ENCODE peak calls at places on chromosomes 11 and 22, in five cellular contexts. One of them, this sample, is unnamed.
A peak's percentile ranks its signal among the peaks of the same experiment; 100 is the strongest.

GRCh38 chr22:28246392-28246791 is 327.3 kb upstream of the PITPNB start:
- DNase-seq in HCT116: no peak
- DNase-seq in tibial nerve: no peak
- DNase-seq in PC-3: no peak
- DNase-seq in body of pancreas: no peak
- DNase-seq in this sample: no peak

GRCh38 chr11:113855803-113856202 is 19.6 kb downstream of the USP28 start:
- DNase-seq in HCT116: no peak
- DNase-seq in tibial nerve: no peak
- DNase-seq in PC-3: no peak
- DNase-seq in body of pancreas: no peak
- DNase-seq in this sample: no peak

GRCh38 chr22:23215294-23216204 is 35.2 kb downstream of the BCR start:
- DNase-seq in HCT116: no peak
- DNase-seq in tibial nerve: no peak
- DNase-seq in PC-3: peak; percentile 46
- DNase-seq in body of pancreas: peak; percentile 57
- DNase-seq in this sample: no peak

GRCh38 chr11:68259122-68259959 is 12.4 kb downstream of the C11orf24 start:
- DNase-seq in HCT116: no peak
- DNase-seq in tibial nerve: no peak
- DNase-seq in PC-3: no peak
- DNase-seq in body of pancreas: no peak
- DNase-seq in this sample: no peak

GRCh38 chr11:12693485-12694181 is 19.4 kb downstream of the TEAD1 start:
- DNase-seq in HCT116: peak; percentile 96
- DNase-seq in tibial nerve: peak; percentile 59
- DNase-seq in PC-3: peak; percentile 96
- DNase-seq in body of pancreas: peak; percentile 38
- DNase-seq in this sample: peak; percentile 33

GRCh38 chr22:39207141-39208012 is 37.4 kb downstream of the PDGFB start:
- DNase-seq in HCT116: no peak
- DNase-seq in tibial nerve: no peak
- DNase-seq in PC-3: peak; percentile 31
- DNase-seq in body of pancreas: peak; percentile 83
- DNase-seq in this sample: no peak

GRCh38 chr22:29245626-29246385 is 22.0 kb downstream of the RHBDD3 start:
- DNase-seq in HCT116: peak; percentile 34
- DNase-seq in tibial nerve: peak; percentile 74
- DNase-seq in PC-3: peak; percentile 68
- DNase-seq in body of pancreas: peak; percentile 77
- DNase-seq in this sample: peak; percentile 66

GRCh38 chr11:7098235-7098832 is 9.5 kb downstream of the RBMXL2 start:
- DNase-seq in HCT116: peak; percentile 50
- DNase-seq in tibial nerve: peak; percentile 8
- DNase-seq in PC-3: peak; percentile 72
- DNase-seq in body of pancreas: no peak
- DNase-seq in this sample: no peak

GRCh38 chr11:57484141-57484710 is 23.9 kb downstream of the RTN4RL2 start:
- DNase-seq in HCT116: no peak
- DNase-seq in tibial nerve: no peak
- DNase-seq in PC-3: no peak
- DNase-seq in body of pancreas: no peak
- DNase-seq in this sample: no peak

GRCh38 chr22:49415219-49415951 is 412.3 kb downstream of the BRD1 start:
- DNase-seq in HCT116: no peak
- DNase-seq in tibial nerve: no peak
- DNase-seq in PC-3: no peak
- DNase-seq in body of pancreas: no peak
- DNase-seq in this sample: no peak

GRCh38 chr11:57161351-57161750 is 20.4 kb upstream of the LRRC55 start:
- DNase-seq in HCT116: no peak
- DNase-seq in tibial nerve: no peak
- DNase-seq in PC-3: no peak
- DNase-seq in body of pancreas: no peak
- DNase-seq in this sample: no peak

GRCh38 chr22:43088979-43089717 is at the start of gene TTLL1:
- DNase-seq in HCT116: peak; percentile 76
- DNase-seq in tibial nerve: peak; percentile 78
- DNase-seq in PC-3: peak; percentile 85
- DNase-seq in body of pancreas: peak; percentile 87
- DNase-seq in this sample: peak; percentile 91

GRCh38 chr11:85694385-85694980 is 8.5 kb upstream of the CCDC89 start:
- DNase-seq in HCT116: peak; percentile 18
- DNase-seq in tibial nerve: no peak
- DNase-seq in PC-3: peak; percentile 87
- DNase-seq in body of pancreas: no peak
- DNase-seq in this sample: no peak

GRCh38 chr11:60782393-60783140 is 2.6 kb upstream of the MS4A10 start:
- DNase-seq in HCT116: no peak
- DNase-seq in tibial nerve: no peak
- DNase-seq in PC-3: no peak
- DNase-seq in body of pancreas: no peak
- DNase-seq in this sample: no peak

GRCh38 chr11:44066732-44067131 is 662 bp downstream of the ACCS start:
- DNase-seq in HCT116: peak; percentile 31
- DNase-seq in tibial nerve: no peak
- DNase-seq in PC-3: peak; percentile 89
- DNase-seq in body of pancreas: peak; percentile 19
- DNase-seq in this sample: no peak

GRCh38 chr22:39727541-39727940 is 157.0 kb downstream of the CACNA1I start:
- DNase-seq in HCT116: no peak
- DNase-seq in tibial nerve: no peak
- DNase-seq in PC-3: peak; percentile 35
- DNase-seq in body of pancreas: no peak
- DNase-seq in this sample: no peak

GRCh38 chr11:70846781-70847400 is 405.5 kb downstream of the SHANK2 start:
- DNase-seq in HCT116: no peak
- DNase-seq in tibial nerve: no peak
- DNase-seq in PC-3: no peak
- DNase-seq in body of pancreas: no peak
- DNase-seq in this sample: no peak

GRCh38 chr22:37538590-37539357 is 19.6 kb upstream of the CARD10 start:
- DNase-seq in HCT116: peak; percentile 91
- DNase-seq in tibial nerve: peak; percentile 89
- DNase-seq in PC-3: peak; percentile 89
- DNase-seq in body of pancreas: peak; percentile 95
- DNase-seq in this sample: peak; percentile 92

GRCh38 chr11:86214710-86215109 is 29.8 kb upstream of the EED start:
- DNase-seq in HCT116: no peak
- DNase-seq in tibial nerve: no peak
- DNase-seq in PC-3: peak; percentile 21
- DNase-seq in body of pancreas: no peak
- DNase-seq in this sample: no peak

DNA sequence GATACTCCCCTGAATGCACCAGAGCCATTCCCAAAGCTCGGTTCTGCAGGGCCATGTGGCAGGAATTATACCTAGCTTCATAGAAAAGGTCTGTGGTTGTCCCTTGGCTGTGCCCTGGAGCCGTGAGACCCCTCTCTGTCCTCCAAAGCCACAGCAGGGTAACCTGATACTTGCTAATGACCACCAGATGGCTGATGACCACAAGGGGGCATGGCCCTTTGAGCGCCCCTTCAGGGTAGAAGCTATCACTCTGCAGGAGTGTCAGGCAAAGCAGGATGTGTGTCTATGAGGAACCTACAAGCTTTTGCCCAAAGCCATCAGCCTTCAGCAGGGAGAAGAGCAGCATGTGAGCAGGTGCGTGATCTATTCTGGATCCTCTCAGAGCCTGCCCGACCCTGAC is 95.3 kb downstream of the NTM start:
- DNase-seq in HCT116: no peak
- DNase-seq in tibial nerve: no peak
- DNase-seq in PC-3: no peak
- DNase-seq in body of pancreas: no peak
- DNase-seq in this sample: no peak
- TF ChIP-seq CTCF in HCT116: no peak
- TF ChIP-seq CTCF in tibial nerve: no peak
- TF ChIP-seq CTCF in PC-3: no peak
- TF ChIP-seq CTCF in body of pancreas: no peak
- TF ChIP-seq CTCF in this sample: no peak

DNA sequence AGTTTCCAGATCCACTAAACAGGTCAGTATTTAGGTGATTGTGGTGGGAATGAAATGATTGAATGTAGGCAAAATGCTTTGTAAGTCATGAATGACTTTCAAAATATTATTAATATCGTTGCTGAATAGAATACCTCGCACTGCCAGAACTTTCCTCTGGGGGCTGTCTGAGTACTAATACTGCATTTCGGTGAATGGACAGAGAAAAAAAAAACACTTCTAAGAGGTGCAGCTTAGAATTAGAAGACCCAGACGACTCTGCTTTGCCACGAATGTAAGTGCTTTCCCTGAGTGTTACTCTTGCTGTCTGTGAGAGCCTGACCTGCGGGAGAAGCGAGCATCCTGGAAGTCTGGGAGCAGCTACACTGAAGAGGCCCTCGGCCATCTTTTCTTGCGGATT is 95.0 kb downstream of the SCN3B start:
- DNase-seq in HCT116: no peak
- DNase-seq in tibial nerve: no peak
- DNase-seq in PC-3: no peak
- DNase-seq in body of pancreas: no peak
- DNase-seq in this sample: no peak
- H3K27ac ChIP-seq in HCT116: no peak overlapping the region
- H3K27ac ChIP-seq in tibial nerve: peak overlapping the region; percentile 43
- H3K27ac ChIP-seq in PC-3: no peak overlapping the region
- H3K27ac ChIP-seq in body of pancreas: no peak overlapping the region
- H3K27ac ChIP-seq in this sample: peak overlapping the region; percentile 75

DNA sequence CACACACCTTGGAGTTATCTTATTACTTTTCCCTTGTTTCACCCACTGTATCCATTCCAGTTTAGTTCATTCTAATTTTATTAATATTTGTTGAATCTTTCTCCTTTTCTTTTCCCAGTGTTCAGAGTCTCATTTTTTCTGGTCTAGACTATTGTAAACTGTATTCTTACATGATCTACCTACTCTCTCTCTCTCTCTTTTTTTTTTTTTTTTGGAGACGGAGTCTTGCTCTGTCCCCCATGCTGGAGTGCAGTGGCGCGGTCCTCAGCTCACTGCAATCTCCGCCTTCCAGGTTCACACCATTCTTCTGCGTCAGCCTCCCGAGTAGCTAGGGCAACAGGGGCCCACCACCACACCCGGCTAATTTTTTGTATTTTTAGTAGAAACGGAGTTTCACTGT is 2.1 kb downstream of the ANKRD42 start:
- DNase-seq in HCT116: no peak
- DNase-seq in tibial nerve: no peak
- DNase-seq in PC-3: no peak
- DNase-seq in body of pancreas: no peak
- DNase-seq in this sample: no peak
- H3K4me3 ChIP-seq in HCT116: no peak overlapping the region
- H3K4me3 ChIP-seq in tibial nerve: no peak overlapping the region
- H3K4me3 ChIP-seq in PC-3: peak overlapping the region; percentile 96
- H3K4me3 ChIP-seq in body of pancreas: no peak overlapping the region
- H3K4me3 ChIP-seq in this sample: peak overlapping the region; percentile 85

GRCh38 chr22:46931881-46932280 is 169.4 kb downstream of the TBC1D22A start:
- DNase-seq in HCT116: no peak
- DNase-seq in tibial nerve: no peak
- DNase-seq in PC-3: peak; percentile 2
- DNase-seq in body of pancreas: no peak
- DNase-seq in this sample: no peak
- TF ChIP-seq CTCF in HCT116: no peak
- TF ChIP-seq CTCF in tibial nerve: no peak
- TF ChIP-seq CTCF in PC-3: no peak
- TF ChIP-seq CTCF in body of pancreas: no peak
- TF ChIP-seq CTCF in this sample: no peak

DNA sequence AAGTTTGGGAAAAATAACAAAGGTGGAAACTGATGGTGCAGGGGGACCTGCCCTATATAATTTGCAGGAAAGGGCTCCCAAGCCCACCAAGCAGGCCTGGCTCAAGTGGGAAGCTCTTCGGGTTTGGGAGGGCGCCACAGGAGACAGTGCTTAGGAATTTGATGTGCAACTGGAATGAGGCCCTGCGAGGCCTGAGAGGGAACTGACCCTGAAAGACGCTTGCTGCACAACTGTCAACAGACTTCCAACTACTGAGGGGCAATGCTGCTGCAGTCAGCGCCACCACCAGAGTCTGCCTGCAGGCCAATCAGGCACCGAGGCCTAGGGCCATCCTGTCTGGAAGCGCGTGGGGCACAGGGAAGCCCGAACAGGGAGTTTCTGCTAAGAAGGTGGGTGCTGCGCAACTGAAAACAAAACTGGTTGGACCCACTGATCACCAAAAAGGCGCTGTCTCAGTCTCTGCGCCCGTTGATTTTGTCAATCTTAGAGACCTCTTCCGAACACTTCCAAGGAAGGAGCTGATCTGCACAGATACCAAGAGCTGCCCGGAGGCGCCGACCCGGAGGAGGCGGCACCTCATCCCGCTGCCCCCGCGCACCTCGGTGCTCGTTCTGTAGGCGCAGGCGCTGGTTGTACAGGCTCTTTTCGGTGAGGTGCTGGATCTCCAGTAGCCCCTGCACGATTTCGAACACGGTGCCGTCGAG is 667 bp downstream of the DGCR6L start:
- DNase-seq in HCT116: no peak
- DNase-seq in tibial nerve: no peak
- DNase-seq in PC-3: no peak
- DNase-seq in body of pancreas: peak; percentile 13
- DNase-seq in this sample: no peak
- H3K27ac ChIP-seq in HCT116: peak overlapping the region; percentile 91
- H3K27ac ChIP-seq in tibial nerve: peak overlapping the region; percentile 78
- H3K27ac ChIP-seq in PC-3: no peak overlapping the region
- H3K27ac ChIP-seq in body of pancreas: peak overlapping the region; percentile 77
- H3K27ac ChIP-seq in this sample: peak overlapping the region; percentile 91